ENCODE peak calls at places on chromosomes 13 and 19, in nine cellular contexts. One of them, this sample, is unnamed.

GRCh38 chr19:2974342-2974932 is 2.9 kb upstream of the TLE6 start:
- DNase-seq in upper lobe of right lung: peak; percentile 74
- DNase-seq in left ventricle myocardium inferior: peak; percentile 50
- DNase-seq in Karpas-422: no peak
- DNase-seq in A549: no peak
- DNase-seq in body of pancreas: peak; percentile 47
- DNase-seq in heart right ventricle: peak; percentile 32
- DNase-seq in psoas muscle: peak; percentile 69
- DNase-seq in A673: peak; percentile 45
- DNase-seq in this sample: peak; percentile 64

GRCh38 chr13:34886476-34886875 is 55.6 kb upstream of the NBEA start:
- DNase-seq in upper lobe of right lung: no peak
- DNase-seq in left ventricle myocardium inferior: no peak
- DNase-seq in Karpas-422: no peak
- DNase-seq in A549: no peak
- DNase-seq in body of pancreas: no peak
- DNase-seq in heart right ventricle: no peak
- DNase-seq in psoas muscle: no peak
- DNase-seq in A673: no peak
- DNase-seq in this sample: no peak

GRCh38 chr19:4877753-4878490 is 10.5 kb upstream of the PLIN3 start:
- DNase-seq in upper lobe of right lung: no peak
- DNase-seq in left ventricle myocardium inferior: peak; percentile 60
- DNase-seq in Karpas-422: no peak
- DNase-seq in A549: no peak
- DNase-seq in body of pancreas: peak; percentile 38
- DNase-seq in heart right ventricle: peak; percentile 57
- DNase-seq in psoas muscle: peak; percentile 94
- DNase-seq in A673: no peak
- DNase-seq in this sample: peak; percentile 66

GRCh38 chr13:78632956-78633355 is 26.0 kb downstream of the OBI1 start:
- DNase-seq in upper lobe of right lung: no peak
- DNase-seq in left ventricle myocardium inferior: no peak
- DNase-seq in Karpas-422: no peak
- DNase-seq in A549: no peak
- DNase-seq in body of pancreas: no peak
- DNase-seq in heart right ventricle: no peak
- DNase-seq in psoas muscle: no peak
- DNase-seq in A673: peak; percentile 67
- DNase-seq in this sample: no peak

GRCh38 chr13:90020536-90020935 is 1327.0 kb upstream of the MIR17HG start:
- DNase-seq in upper lobe of right lung: no peak
- DNase-seq in left ventricle myocardium inferior: no peak
- DNase-seq in Karpas-422: no peak
- DNase-seq in A549: no peak
- DNase-seq in body of pancreas: no peak
- DNase-seq in heart right ventricle: no peak
- DNase-seq in psoas muscle: no peak
- DNase-seq in A673: no peak
- DNase-seq in this sample: no peak

GRCh38 chr19:31761281-31761913 is 412.2 kb upstream of the TSHZ3 start:
- DNase-seq in upper lobe of right lung: no peak
- DNase-seq in left ventricle myocardium inferior: no peak
- DNase-seq in Karpas-422: no peak
- DNase-seq in A549: no peak
- DNase-seq in body of pancreas: no peak
- DNase-seq in heart right ventricle: no peak
- DNase-seq in psoas muscle: no peak
- DNase-seq in A673: no peak
- DNase-seq in this sample: no peak

GRCh38 chr19:51688665-51689571 is 4.2 kb upstream of the SPACA6 start:
- DNase-seq in upper lobe of right lung: peak; percentile 93
- DNase-seq in left ventricle myocardium inferior: peak; percentile 92
- DNase-seq in Karpas-422: no peak
- DNase-seq in A549: peak; percentile 95
- DNase-seq in body of pancreas: peak; percentile 87
- DNase-seq in heart right ventricle: peak; percentile 93
- DNase-seq in psoas muscle: peak; percentile 93
- DNase-seq in A673: peak; percentile 94
- DNase-seq in this sample: peak; percentile 96

GRCh38 chr13:98222081-98222554 is 45.0 kb upstream of the RNF113B start:
- DNase-seq in upper lobe of right lung: no peak
- DNase-seq in left ventricle myocardium inferior: no peak
- DNase-seq in Karpas-422: no peak
- DNase-seq in A549: no peak
- DNase-seq in body of pancreas: peak; percentile 91
- DNase-seq in heart right ventricle: no peak
- DNase-seq in psoas muscle: no peak
- DNase-seq in A673: no peak
- DNase-seq in this sample: no peak

GRCh38 chr13:30172593-30173300 is 134.6 kb downstream of the KATNAL1 start:
- DNase-seq in upper lobe of right lung: no peak
- DNase-seq in left ventricle myocardium inferior: no peak
- DNase-seq in Karpas-422: no peak
- DNase-seq in A549: no peak
- DNase-seq in body of pancreas: no peak
- DNase-seq in heart right ventricle: no peak
- DNase-seq in psoas muscle: no peak
- DNase-seq in A673: no peak
- DNase-seq in this sample: no peak

GRCh38 chr19:3665681-3666544 is 34.4 kb downstream of the PIP5K1C start:
- DNase-seq in upper lobe of right lung: peak; percentile 84
- DNase-seq in left ventricle myocardium inferior: peak; percentile 72
- DNase-seq in Karpas-422: peak; percentile 76
- DNase-seq in A549: no peak
- DNase-seq in body of pancreas: peak; percentile 48
- DNase-seq in heart right ventricle: peak; percentile 80
- DNase-seq in psoas muscle: peak; percentile 84
- DNase-seq in A673: peak; percentile 43
- DNase-seq in this sample: peak; percentile 72

GRCh38 chr13:70098669-70099068 is 9.0 kb upstream of the ATXN8OS start:
- DNase-seq in upper lobe of right lung: no peak
- DNase-seq in left ventricle myocardium inferior: no peak
- DNase-seq in Karpas-422: peak; percentile 66
- DNase-seq in A549: no peak
- DNase-seq in body of pancreas: no peak
- DNase-seq in heart right ventricle: no peak
- DNase-seq in psoas muscle: no peak
- DNase-seq in A673: peak; percentile 4
- DNase-seq in this sample: no peak

GRCh38 chr19:20662421-20663105 is 1.2 kb upstream of the ZNF626 start:
- DNase-seq in upper lobe of right lung: no peak
- DNase-seq in left ventricle myocardium inferior: no peak
- DNase-seq in Karpas-422: no peak
- DNase-seq in A549: no peak
- DNase-seq in body of pancreas: no peak
- DNase-seq in heart right ventricle: no peak
- DNase-seq in psoas muscle: peak; percentile 48
- DNase-seq in A673: no peak
- DNase-seq in this sample: no peak

GRCh38 chr13:65808061-65808460 is 1422.1 kb downstream of the PCDH9 start:
- DNase-seq in upper lobe of right lung: no peak
- DNase-seq in left ventricle myocardium inferior: no peak
- DNase-seq in Karpas-422: no peak
- DNase-seq in A549: no peak
- DNase-seq in body of pancreas: no peak
- DNase-seq in heart right ventricle: no peak
- DNase-seq in psoas muscle: no peak
- DNase-seq in A673: no peak
- DNase-seq in this sample: no peak

GRCh38 chr19:30784850-30785459 is 412.8 kb downstream of the ZNF536 start:
- DNase-seq in upper lobe of right lung: peak; percentile 77
- DNase-seq in left ventricle myocardium inferior: peak; percentile 43
- DNase-seq in Karpas-422: peak; percentile 91
- DNase-seq in A549: peak; percentile 51
- DNase-seq in body of pancreas: peak; percentile 58
- DNase-seq in heart right ventricle: peak; percentile 39
- DNase-seq in psoas muscle: peak; percentile 61
- DNase-seq in A673: peak; percentile 79
- DNase-seq in this sample: peak; percentile 44

GRCh38 chr13:42876810-42877550 is 95.6 kb downstream of the FAM216B start:
- DNase-seq in upper lobe of right lung: no peak
- DNase-seq in left ventricle myocardium inferior: no peak
- DNase-seq in Karpas-422: no peak
- DNase-seq in A549: no peak
- DNase-seq in body of pancreas: no peak
- DNase-seq in heart right ventricle: no peak
- DNase-seq in psoas muscle: no peak
- DNase-seq in A673: no peak
- DNase-seq in this sample: no peak

GRCh38 chr19:39676004-39676403 is 20.3 kb downstream of the LGALS16 start:
- DNase-seq in upper lobe of right lung: no peak
- DNase-seq in left ventricle myocardium inferior: no peak
- DNase-seq in Karpas-422: no peak
- DNase-seq in A549: peak; percentile 37
- DNase-seq in body of pancreas: no peak
- DNase-seq in heart right ventricle: no peak
- DNase-seq in psoas muscle: no peak
- DNase-seq in A673: no peak
- DNase-seq in this sample: no peak

GRCh38 chr19:32876919-32877285 is 7.3 kb upstream of the SLC7A9 start:
- DNase-seq in upper lobe of right lung: peak; percentile 19
- DNase-seq in left ventricle myocardium inferior: no peak
- DNase-seq in Karpas-422: no peak
- DNase-seq in A549: peak; percentile 70
- DNase-seq in body of pancreas: no peak
- DNase-seq in heart right ventricle: no peak
- DNase-seq in psoas muscle: no peak
- DNase-seq in A673: no peak
- DNase-seq in this sample: no peak

GRCh38 chr13:43170497-43170896 is 147.1 kb downstream of the DNAJC15 start:
- DNase-seq in upper lobe of right lung: no peak
- DNase-seq in left ventricle myocardium inferior: no peak
- DNase-seq in Karpas-422: no peak
- DNase-seq in A549: no peak
- DNase-seq in body of pancreas: no peak
- DNase-seq in heart right ventricle: no peak
- DNase-seq in psoas muscle: no peak
- DNase-seq in A673: no peak
- DNase-seq in this sample: no peak

GRCh38 chr13:109655206-109655600 is 131.2 kb downstream of the IRS2 start:
- DNase-seq in upper lobe of right lung: no peak
- DNase-seq in left ventricle myocardium inferior: no peak
- DNase-seq in Karpas-422: no peak
- DNase-seq in A549: no peak
- DNase-seq in body of pancreas: no peak
- DNase-seq in heart right ventricle: no peak
- DNase-seq in psoas muscle: no peak
- DNase-seq in A673: peak; percentile 92
- DNase-seq in this sample: no peak

GRCh38 chr19:13022859-13023636 is 27.8 kb downstream of the NFIX start:
- DNase-seq in upper lobe of right lung: peak; percentile 86
- DNase-seq in left ventricle myocardium inferior: peak; percentile 87
- DNase-seq in Karpas-422: no peak
- DNase-seq in A549: no peak
- DNase-seq in body of pancreas: peak; percentile 77
- DNase-seq in heart right ventricle: peak; percentile 82
- DNase-seq in psoas muscle: peak; percentile 93
- DNase-seq in A673: peak; percentile 94
- DNase-seq in this sample: peak; percentile 90
- H3K4me1 ChIP-seq in upper lobe of right lung: peaks cover 63% of the 10 kb centered on the region
- H3K4me1 ChIP-seq in left ventricle myocardium inferior: peaks cover 100% of the 10 kb centered on the region
- H3K4me1 ChIP-seq in Karpas-422: no peaks in the 10 kb centered on the region
- H3K4me1 ChIP-seq in A549: peaks cover 19% of the 10 kb centered on the region
- H3K4me1 ChIP-seq in body of pancreas: peaks cover 64% of the 10 kb centered on the region
- H3K4me1 ChIP-seq in heart right ventricle: peaks cover 37% of the 10 kb centered on the region
- H3K4me1 ChIP-seq in psoas muscle: peaks cover 88% of the 10 kb centered on the region
- H3K4me1 ChIP-seq in A673: peaks cover 51% of the 10 kb centered on the region
- H3K4me1 ChIP-seq in this sample: peaks cover 8% of the 10 kb centered on the region

DNA sequence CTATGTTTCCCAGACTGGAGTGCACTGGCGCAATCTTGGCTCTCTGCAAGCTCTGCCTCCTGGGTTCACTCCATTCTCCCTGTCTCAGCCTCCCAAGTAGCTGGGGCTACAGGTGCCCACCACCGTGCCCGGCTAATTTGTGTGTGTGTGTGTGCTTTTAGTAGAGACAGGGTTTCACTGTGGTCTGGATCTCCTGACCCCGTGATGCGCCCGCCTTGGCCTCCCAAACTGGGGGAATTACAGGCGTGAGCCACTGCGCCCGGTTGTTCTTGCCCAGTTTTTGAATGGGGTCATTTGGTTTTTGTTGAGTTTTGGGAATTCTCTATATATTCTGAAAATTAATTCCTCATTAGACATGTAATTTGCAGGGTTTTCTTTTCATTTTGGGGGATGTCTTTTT is 238.4 kb upstream of the PRR20A start:
- DNase-seq in upper lobe of right lung: no peak
- DNase-seq in left ventricle myocardium inferior: no peak
- DNase-seq in Karpas-422: no peak
- DNase-seq in A549: no peak
- DNase-seq in body of pancreas: no peak
- DNase-seq in heart right ventricle: no peak
- DNase-seq in psoas muscle: no peak
- DNase-seq in A673: no peak
- DNase-seq in this sample: no peak
- H3K4me1 ChIP-seq in upper lobe of right lung: no peaks in the 10 kb centered on the region
- H3K4me1 ChIP-seq in left ventricle myocardium inferior: no peaks in the 10 kb centered on the region
- H3K4me1 ChIP-seq in Karpas-422: no peaks in the 10 kb centered on the region
- H3K4me1 ChIP-seq in A549: no peaks in the 10 kb centered on the region
- H3K4me1 ChIP-seq in body of pancreas: no peaks in the 10 kb centered on the region
- H3K4me1 ChIP-seq in heart right ventricle: no peaks in the 10 kb centered on the region
- H3K4me1 ChIP-seq in psoas muscle: no peaks in the 10 kb centered on the region
- H3K4me1 ChIP-seq in A673: no peaks in the 10 kb centered on the region
- H3K4me1 ChIP-seq in this sample: no peaks in the 10 kb centered on the region

DNA sequence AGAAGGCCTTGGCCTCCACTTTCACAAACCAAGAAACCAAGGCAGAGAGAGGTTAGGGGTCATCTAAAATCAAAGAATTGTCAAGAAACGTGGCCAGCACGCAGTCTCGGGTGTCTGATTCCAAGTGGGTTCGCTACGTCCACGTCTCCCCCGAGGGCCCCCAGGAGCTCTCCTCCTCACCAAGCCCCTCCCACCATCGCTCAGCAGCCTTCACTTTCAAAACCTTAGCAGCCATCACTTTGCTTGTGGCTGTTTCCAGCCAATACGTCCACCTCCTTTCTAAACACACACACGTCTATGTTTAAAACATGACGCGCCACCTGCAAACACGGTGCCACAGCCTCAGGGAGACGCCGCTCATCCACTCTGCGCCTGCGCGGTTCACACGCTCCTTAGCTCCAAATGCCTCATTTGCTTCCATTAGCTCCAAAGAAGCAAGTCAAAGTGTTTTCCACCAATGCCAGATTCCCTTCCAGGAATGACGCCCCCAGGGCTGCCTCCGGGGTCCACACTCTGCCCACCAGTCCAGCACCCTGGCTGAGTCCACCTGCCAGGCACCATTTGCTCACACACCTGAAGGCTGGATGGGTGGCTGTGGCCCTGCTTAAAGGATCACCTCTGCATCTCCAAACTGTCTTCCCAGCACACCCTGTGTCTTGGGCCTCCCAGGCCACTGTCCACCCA is 5.5 kb downstream of the RASA3 start:
- DNase-seq in upper lobe of right lung: no peak
- DNase-seq in left ventricle myocardium inferior: no peak
- DNase-seq in Karpas-422: no peak
- DNase-seq in A549: no peak
- DNase-seq in body of pancreas: no peak
- DNase-seq in heart right ventricle: no peak
- DNase-seq in psoas muscle: peak; percentile 34
- DNase-seq in A673: no peak
- DNase-seq in this sample: no peak
- H3K4me1 ChIP-seq in upper lobe of right lung: peaks cover 71% of the 10 kb centered on the region
- H3K4me1 ChIP-seq in left ventricle myocardium inferior: peaks cover 71% of the 10 kb centered on the region
- H3K4me1 ChIP-seq in Karpas-422: peaks cover 33% of the 10 kb centered on the region
- H3K4me1 ChIP-seq in A549: peaks cover 6% of the 10 kb centered on the region
- H3K4me1 ChIP-seq in body of pancreas: peaks cover 24% of the 10 kb centered on the region
- H3K4me1 ChIP-seq in heart right ventricle: peaks cover 31% of the 10 kb centered on the region
- H3K4me1 ChIP-seq in psoas muscle: peaks cover 72% of the 10 kb centered on the region
- H3K4me1 ChIP-seq in A673: peaks cover 51% of the 10 kb centered on the region
- H3K4me1 ChIP-seq in this sample: peaks cover 69% of the 10 kb centered on the region

GRCh38 chr13:36374063-36374462 is 27.9 kb upstream of the SPART start:
- DNase-seq in upper lobe of right lung: no peak
- DNase-seq in left ventricle myocardium inferior: no peak
- DNase-seq in Karpas-422: no peak
- DNase-seq in A549: no peak
- DNase-seq in body of pancreas: no peak
- DNase-seq in heart right ventricle: no peak
- DNase-seq in psoas muscle: no peak
- DNase-seq in A673: no peak
- DNase-seq in this sample: no peak
- H3K4me1 ChIP-seq in upper lobe of right lung: no peaks in the 10 kb centered on the region
- H3K4me1 ChIP-seq in left ventricle myocardium inferior: no peaks in the 10 kb centered on the region
- H3K4me1 ChIP-seq in Karpas-422: peaks cover 10% of the 10 kb centered on the region
- H3K4me1 ChIP-seq in A549: no peaks in the 10 kb centered on the region
- H3K4me1 ChIP-seq in body of pancreas: peaks cover 4% of the 10 kb centered on the region
- H3K4me1 ChIP-seq in heart right ventricle: no peaks in the 10 kb centered on the region
- H3K4me1 ChIP-seq in psoas muscle: no peaks in the 10 kb centered on the region
- H3K4me1 ChIP-seq in A673: peaks cover 22% of the 10 kb centered on the region
- H3K4me1 ChIP-seq in this sample: no peaks in the 10 kb centered on the region